ENCODE peak calls at places on chromosomes 16 and 17, in five cellular contexts. One of them, this sample, is unnamed.

GRCh38 chr17:66466933-66467367 is 164.5 kb downstream of the PRKCA start:
- DNase-seq in ovary: peak
- DNase-seq in MM.1S: peak
- DNase-seq in fibroblast of lung: peak
- DNase-seq in HepG2: peak
- DNase-seq in this sample: peak

GRCh38 chr16:14002416-14002815 is 68.7 kb upstream of the MRTFB start:
- DNase-seq in HepG2: no peak
- DNase-seq in MM.1S: no peak
- DNase-seq in ovary: no peak
- DNase-seq in fibroblast of lung: peak
- DNase-seq in this sample: no peak

GRCh38 chr17:76382803-76383644 is 1.4 kb upstream of the SPHK1 start:
- DNase-seq in fibroblast of lung: peak
- DNase-seq in ovary: no peak
- DNase-seq in MM.1S: peak
- DNase-seq in HepG2: peak
- DNase-seq in this sample: no peak

GRCh38 chr16:25692307-25692706 is 548 bp downstream of the HS3ST4 start:
- DNase-seq in HepG2: no peak
- DNase-seq in fibroblast of lung: no peak
- DNase-seq in MM.1S: no peak
- DNase-seq in ovary: no peak
- DNase-seq in this sample: no peak

GRCh38 chr17:74117999-74118421 is 85.5 kb upstream of the RPL38 start:
- DNase-seq in MM.1S: no peak
- DNase-seq in HepG2: no peak
- DNase-seq in ovary: no peak
- DNase-seq in fibroblast of lung: no peak
- DNase-seq in this sample: no peak

GRCh38 chr17:49980703-49981197 is 11.8 kb downstream of the DLX4 start:
- DNase-seq in ovary: no peak
- DNase-seq in fibroblast of lung: no peak
- DNase-seq in MM.1S: no peak
- DNase-seq in HepG2: no peak
- DNase-seq in this sample: no peak

GRCh38 chr16:47026492-47026891 is 53.0 kb upstream of the DNAJA2 start:
- DNase-seq in HepG2: no peak
- DNase-seq in fibroblast of lung: no peak
- DNase-seq in MM.1S: peak
- DNase-seq in ovary: no peak
- DNase-seq in this sample: no peak

GRCh38 chr16:30499284-30499683 is 26.7 kb downstream of the ITGAL start:
- DNase-seq in MM.1S: no peak
- DNase-seq in ovary: no peak
- DNase-seq in fibroblast of lung: no peak
- DNase-seq in HepG2: no peak
- DNase-seq in this sample: no peak

GRCh38 chr16:84950906-84951305 is 60.4 kb downstream of the ZDHHC7 start:
- DNase-seq in HepG2: peak
- DNase-seq in MM.1S: peak
- DNase-seq in ovary: no peak
- DNase-seq in fibroblast of lung: no peak
- DNase-seq in this sample: no peak

GRCh38 chr16:29664133-29664912 is 1.3 kb downstream of the SPN start:
- DNase-seq in MM.1S: no peak
- DNase-seq in HepG2: no peak
- DNase-seq in ovary: no peak
- DNase-seq in fibroblast of lung: no peak
- DNase-seq in this sample: no peak

GRCh38 chr17:7478276-7479138 is 924 bp downstream of the ZBTB4 start:
- DNase-seq in ovary: peak
- DNase-seq in MM.1S: no peak
- DNase-seq in fibroblast of lung: peak
- DNase-seq in HepG2: no peak
- DNase-seq in this sample: no peak

GRCh38 chr17:12974319-12974661 is 43.5 kb downstream of the ELAC2 start:
- DNase-seq in ovary: no peak
- DNase-seq in fibroblast of lung: peak
- DNase-seq in HepG2: no peak
- DNase-seq in MM.1S: no peak
- DNase-seq in this sample: no peak

GRCh38 chr17:48832491-48832890 is 1.7 kb downstream of the CALCOCO2 start:
- DNase-seq in ovary: no peak
- DNase-seq in MM.1S: no peak
- DNase-seq in HepG2: no peak
- DNase-seq in fibroblast of lung: no peak
- DNase-seq in this sample: no peak

GRCh38 chr16:65809627-65810026 is 556.9 kb upstream of the CDH5 start:
- DNase-seq in ovary: no peak
- DNase-seq in MM.1S: no peak
- DNase-seq in HepG2: no peak
- DNase-seq in fibroblast of lung: no peak
- DNase-seq in this sample: no peak

GRCh38 chr17:72427761-72428109 is 306.9 kb downstream of the SOX9 start:
- DNase-seq in MM.1S: no peak
- DNase-seq in fibroblast of lung: no peak
- DNase-seq in HepG2: no peak
- DNase-seq in ovary: no peak
- DNase-seq in this sample: no peak

GRCh38 chr16:1050466-1050865 is 22.1 kb upstream of the SSTR5 start:
- DNase-seq in fibroblast of lung: no peak
- DNase-seq in MM.1S: no peak
- DNase-seq in ovary: no peak
- DNase-seq in HepG2: no peak
- DNase-seq in this sample: no peak

GRCh38 chr17:27457731-27458523 is 1.7 kb downstream of the KSR1 start:
- DNase-seq in ovary: no peak
- DNase-seq in fibroblast of lung: no peak
- DNase-seq in HepG2: peak
- DNase-seq in MM.1S: no peak
- DNase-seq in this sample: peak

GRCh38 chr16:5058476-5058875 is 7.3 kb downstream of the C16orf89 start:
- DNase-seq in HepG2: peak
- DNase-seq in fibroblast of lung: peak
- DNase-seq in ovary: no peak
- DNase-seq in MM.1S: no peak
- DNase-seq in this sample: no peak

GRCh38 chr17:74637912-74638311 is 14.4 kb upstream of the CD300E start:
- DNase-seq in ovary: no peak
- DNase-seq in HepG2: no peak
- DNase-seq in fibroblast of lung: no peak
- DNase-seq in MM.1S: no peak
- DNase-seq in this sample: no peak

GRCh38 chr16:29226782-29227181 is 179.7 kb downstream of the NPIPB11 start:
- DNase-seq in HepG2: no peak
- DNase-seq in ovary: no peak
- DNase-seq in MM.1S: no peak
- DNase-seq in fibroblast of lung: no peak
- DNase-seq in this sample: no peak

GRCh38 chr17:79840204-79840988 is 1.2 kb upstream of the CBX4 start:
- DNase-seq in fibroblast of lung: no peak
- DNase-seq in ovary: peak
- DNase-seq in MM.1S: no peak
- DNase-seq in HepG2: no peak
- DNase-seq in this sample: no peak

GRCh38 chr17:13925579-13925978 is 143.7 kb upstream of the COX10 start:
- DNase-seq in fibroblast of lung: no peak
- DNase-seq in MM.1S: no peak
- DNase-seq in ovary: no peak
- DNase-seq in HepG2: no peak
- DNase-seq in this sample: no peak

GRCh38 chr17:33469911-33470310 is 176.8 kb upstream of the ASIC2 start:
- DNase-seq in HepG2: no peak
- DNase-seq in MM.1S: no peak
- DNase-seq in ovary: no peak
- DNase-seq in fibroblast of lung: peak
- DNase-seq in this sample: no peak

GRCh38 chr16:81315271-81316175 is 761 bp downstream of the GAN start:
- DNase-seq in HepG2: peak
- DNase-seq in fibroblast of lung: peak
- DNase-seq in MM.1S: peak
- DNase-seq in ovary: peak
- DNase-seq in this sample: no peak

GRCh38 chr17:29585080-29585751 is 4.2 kb downstream of the GIT1 start:
- DNase-seq in HepG2: no peak
- DNase-seq in MM.1S: no peak
- DNase-seq in fibroblast of lung: peak
- DNase-seq in ovary: no peak
- DNase-seq in this sample: no peak

GRCh38 chr17:33667052-33667509 is 374.0 kb upstream of the ASIC2 start:
- DNase-seq in ovary: no peak
- DNase-seq in HepG2: no peak
- DNase-seq in fibroblast of lung: no peak
- DNase-seq in MM.1S: peak
- DNase-seq in this sample: no peak

GRCh38 chr17:14205992-14206461 is 30.6 kb downstream of the CDRT15 start:
- DNase-seq in HepG2: no peak
- DNase-seq in fibroblast of lung: no peak
- DNase-seq in ovary: no peak
- DNase-seq in MM.1S: no peak
- DNase-seq in this sample: no peak

GRCh38 chr17:64420143-64420670 is 28.7 kb upstream of the MILR1 start:
- DNase-seq in MM.1S: peak
- DNase-seq in ovary: no peak
- DNase-seq in HepG2: peak
- DNase-seq in fibroblast of lung: peak
- DNase-seq in this sample: peak

GRCh38 chr17:72338847-72339790 is 218.3 kb downstream of the SOX9 start:
- DNase-seq in ovary: no peak
- DNase-seq in MM.1S: no peak
- DNase-seq in fibroblast of lung: peak
- DNase-seq in HepG2: peak
- DNase-seq in this sample: no peak

GRCh38 chr16:9763505-9763904 is 418.7 kb downstream of the GRIN2A start:
- DNase-seq in ovary: no peak
- DNase-seq in fibroblast of lung: no peak
- DNase-seq in MM.1S: no peak
- DNase-seq in HepG2: no peak
- DNase-seq in this sample: no peak

GRCh38 chr17:48483004-48483403 is 47.8 kb downstream of the HOXB1 start:
- DNase-seq in MM.1S: no peak
- DNase-seq in fibroblast of lung: no peak
- DNase-seq in HepG2: no peak
- DNase-seq in ovary: no peak
- DNase-seq in this sample: no peak

GRCh38 chr17:7435676-7436555 is 681 bp downstream of the TMEM102 start:
- DNase-seq in MM.1S: peak
- DNase-seq in fibroblast of lung: no peak
- DNase-seq in HepG2: no peak
- DNase-seq in ovary: no peak
- DNase-seq in this sample: no peak

GRCh38 chr17:10871914-10872313 is 34.0 kb upstream of the PIRT start:
- DNase-seq in fibroblast of lung: no peak
- DNase-seq in ovary: no peak
- DNase-seq in MM.1S: no peak
- DNase-seq in HepG2: no peak
- DNase-seq in this sample: no peak

GRCh38 chr16:17515421-17516210 is 44.9 kb upstream of the XYLT1 start:
- DNase-seq in MM.1S: no peak
- DNase-seq in HepG2: no peak
- DNase-seq in ovary: no peak
- DNase-seq in fibroblast of lung: peak
- DNase-seq in this sample: no peak

GRCh38 chr17:7912927-7913524 is 3.1 kb downstream of the RNF227 start:
- DNase-seq in ovary: no peak
- DNase-seq in fibroblast of lung: peak
- DNase-seq in HepG2: peak
- DNase-seq in MM.1S: peak
- DNase-seq in this sample: no peak

GRCh38 chr16:86809458-86809955 is 231.2 kb downstream of the FOXL1 start:
- DNase-seq in fibroblast of lung: peak
- DNase-seq in HepG2: no peak
- DNase-seq in ovary: no peak
- DNase-seq in MM.1S: no peak
- DNase-seq in this sample: peak

GRCh38 chr16:50305441-50306061 is 39.2 kb downstream of the ADCY7 start:
- DNase-seq in ovary: no peak
- DNase-seq in HepG2: no peak
- DNase-seq in fibroblast of lung: no peak
- DNase-seq in MM.1S: no peak
- DNase-seq in this sample: no peak

GRCh38 chr16:86929149-86929871 is 351.0 kb downstream of the FOXL1 start:
- DNase-seq in fibroblast of lung: peak
- DNase-seq in HepG2: no peak
- DNase-seq in MM.1S: no peak
- DNase-seq in ovary: no peak
- DNase-seq in this sample: no peak

GRCh38 chr16:87880117-87880696 is 10.9 kb upstream of the SLC7A5 start:
- DNase-seq in fibroblast of lung: no peak
- DNase-seq in ovary: no peak
- DNase-seq in HepG2: no peak
- DNase-seq in MM.1S: no peak
- DNase-seq in this sample: no peak

This sample was measured in smooth muscle cell of the brain vasculature.